ENCODE peak calls at places on chromosome 14, in six cellular contexts. P is RWPE2; N is coronary artery; T is tibial artery; D is GM23248; E is naive thymus-derived CD4-positive, alpha-beta T cell. O is an unnamed sample.

GRCh38 chr14:58367296-58367695 is 28.4 kb upstream of the TOMM20L start:
- DNase-seq in P (no peak), N (no peak), T (no peak), D (no peak), E (no peak), O (no peak)

GRCh38 chr14:24418492-24418873 is 11.0 kb downstream of the CBLN3 start:
- DNase-seq in P (no peak), N (no peak), T (no peak), D (peak), E (no peak), O (no peak)

GRCh38 chr14:101480747-101481530 is 80.4 kb upstream of the DIO3 start:
- DNase-seq in P (peak), N (peak), T (peak), D (no peak), E (no peak), O (peak)

GRCh38 chr14:94098359-94098758 is 12.2 kb upstream of the IFI27 start:
- DNase-seq in P (no peak), N (no peak), T (no peak), D (peak), E (no peak), O (no peak)

GRCh38 chr14:103087343-103087835 is 3.4 kb downstream of the LBHD2 start:
- DNase-seq in P (no peak), N (no peak), T (no peak), D (no peak), E (no peak), O (no peak)

GRCh38 chr14:77579065-77579464 is 37.4 kb downstream of the SPTLC2 start:
- DNase-seq in P (no peak), N (no peak), T (no peak), D (peak), E (no peak), O (no peak)

GRCh38 chr14:102949062-102949800 is 26.8 kb downstream of the AMN start:
- DNase-seq in P (peak), N (no peak), T (no peak), D (peak), E (peak), O (no peak)

GRCh38 chr14:99188721-99189120 is 83.3 kb downstream of the BCL11B start:
- DNase-seq in P (no peak), N (no peak), T (peak), D (no peak), E (no peak), O (no peak)

GRCh38 chr14:102798926-102799325 is 21.7 kb downstream of the TRAF3 start:
- DNase-seq in P (no peak), N (no peak), T (no peak), D (no peak), E (no peak), O (no peak)

GRCh38 chr14:49550284-49551184 is 35.6 kb downstream of the RPS29 start:
- DNase-seq in P (no peak), N (no peak), T (no peak), D (peak), E (no peak), O (peak)

GRCh38 chr14:20730921-20731320 is 14.8 kb upstream of the EDDM3A start:
- DNase-seq in P (no peak), N (no peak), T (no peak), D (no peak), E (no peak), O (no peak)

GRCh38 chr14:51738754-51739153 is 87.0 kb downstream of the FRMD6 start:
- DNase-seq in P (no peak), N (no peak), T (no peak), D (no peak), E (no peak), O (peak)

GRCh38 chr14:31947680-31948580 is 129.2 kb upstream of the ARHGAP5 start:
- DNase-seq in P (no peak), N (no peak), T (no peak), D (no peak), E (no peak), O (no peak)

GRCh38 chr14:28303248-28303647 is 463.3 kb upstream of the FOXG1 start:
- DNase-seq in P (no peak), N (no peak), T (no peak), D (no peak), E (no peak), O (no peak)

GRCh38 chr14:67557118-67557517 is 24.0 kb downstream of the PLEKHH1 start:
- DNase-seq in P (no peak), N (no peak), T (no peak), D (no peak), E (no peak), O (peak)

GRCh38 chr14:36383674-36384421 is 63.4 kb upstream of the MBIP start:
- DNase-seq in P (no peak), N (peak), T (peak), D (peak), E (no peak), O (no peak)

GRCh38 chr14:67240168-67240932 is 885 bp upstream of the PALS1 start:
- DNase-seq in P (no peak), N (peak), T (peak), D (peak), E (no peak), O (peak)

GRCh38 chr14:91338369-91338768 is 79.3 kb downstream of the CCDC88C start:
- DNase-seq in P (no peak), N (no peak), T (no peak), D (peak), E (no peak), O (no peak)

GRCh38 chr14:102479777-102480176 is 29.8 kb downstream of the ANKRD9 start:
- DNase-seq in P (peak), N (no peak), T (no peak), D (no peak), E (no peak), O (no peak)

GRCh38 chr14:20623798-20624197 is 17.7 kb downstream of the OR6S1 start:
- DNase-seq in P (no peak), N (no peak), T (no peak), D (peak), E (no peak), O (no peak)

GRCh38 chr14:51674294-51675002 is 22.7 kb downstream of the FRMD6 start:
- DNase-seq in P (no peak), N (no peak), T (no peak), D (peak), E (no peak), O (no peak)

GRCh38 chr14:77372304-77372841 is 4.5 kb downstream of the TMED8 start:
- DNase-seq in P (no peak), N (no peak), T (no peak), D (peak), E (no peak), O (no peak)

GRCh38 chr14:37988472-37988871 is 219.2 kb upstream of the SSTR1 start:
- DNase-seq in P (no peak), N (no peak), T (no peak), D (peak), E (no peak), O (no peak)

GRCh38 chr14:106459971-106460730 is 933.8 kb downstream of the TMEM121 start:
- DNase-seq in P (no peak), N (no peak), T (no peak), D (no peak), E (peak), O (peak)

GRCh38 chr14:91090733-91091132 is 23.1 kb upstream of the DGLUCY start:
- DNase-seq in P (no peak), N (no peak), T (no peak), D (no peak), E (no peak), O (no peak)

GRCh38 chr14:39382463-39382862 is 49.8 kb downstream of the FBXO33 start:
- DNase-seq in P (no peak), N (no peak), T (no peak), D (no peak), E (no peak), O (no peak)

GRCh38 chr14:37278673-37279538 is 81.2 kb downstream of the MIPOL1 start:
- DNase-seq in P (no peak), N (no peak), T (no peak), D (no peak), E (no peak), O (no peak)

GRCh38 chr14:97366400-97366799 is 569.2 kb downstream of the VRK1 start:
- DNase-seq in P (no peak), N (no peak), T (no peak), D (no peak), E (no peak), O (no peak)

GRCh38 chr14:40386433-40386832 is 954.2 kb upstream of the FBXO33 start:
- DNase-seq in P (no peak), N (no peak), T (no peak), D (no peak), E (no peak), O (no peak)

GRCh38 chr14:73739174-73739898 is 25.2 kb upstream of the PNMA1 start:
- DNase-seq in P (no peak), N (peak), T (no peak), D (no peak), E (no peak), O (no peak)

GRCh38 chr14:41799817-41800216 is 193.1 kb downstream of the LRFN5 start:
- DNase-seq in P (no peak), N (no peak), T (no peak), D (no peak), E (no peak), O (no peak)

GRCh38 chr14:104582005-104582404 is 2.4 kb downstream of the C14orf180 start:
- DNase-seq in P (no peak), N (peak), T (peak), D (no peak), E (no peak), O (no peak)

GRCh38 chr14:33780035-33780434 is 170.8 kb downstream of the EGLN3 start:
- DNase-seq in P (no peak), N (no peak), T (no peak), D (no peak), E (no peak), O (no peak)

GRCh38 chr14:95619785-95620417 is 66.3 kb upstream of the TCL1B start:
- DNase-seq in P (no peak), N (no peak), T (no peak), D (no peak), E (no peak), O (no peak)

GRCh38 chr14:78070344-78070743 is 99.8 kb upstream of the NRXN3 start:
- DNase-seq in P (no peak), N (no peak), T (no peak), D (no peak), E (no peak), O (no peak)

GRCh38 chr14:58060898-58061297 is 91.1 kb downstream of the ARMH4 start:
- DNase-seq in P (no peak), N (no peak), T (no peak), D (no peak), E (no peak), O (no peak)

GRCh38 chr14:94771191-94771905 is 1.4 kb upstream of the GSC start:
- DNase-seq in P (no peak), N (no peak), T (no peak), D (no peak), E (no peak), O (no peak)

GRCh38 chr14:93081875-93082570 is 33.7 kb downstream of the ITPK1 start:
- DNase-seq in P (no peak), N (no peak), T (peak), D (no peak), E (no peak), O (no peak)

GRCh38 chr14:51087024-51087423 is 7.9 kb downstream of the TRIM9 start:
- DNase-seq in P (peak), N (no peak), T (no peak), D (no peak), E (no peak), O (peak)

GRCh38 chr14:76091036-76091435 is 60.7 kb upstream of the GPATCH2L start:
- DNase-seq in P (no peak), N (no peak), T (peak), D (peak), E (no peak), O (peak)

GRCh38 chr14:76086636-76087035 is 65.1 kb upstream of the GPATCH2L start:
- DNase-seq in P (no peak), N (no peak), T (no peak), D (no peak), E (no peak), O (no peak)

GRCh38 chr14:76090611-76091010 is 61.1 kb upstream of the GPATCH2L start:
- DNase-seq in P (no peak), N (no peak), T (no peak), D (peak), E (no peak), O (no peak)

GRCh38 chr14:76089575-76089974 is 62.1 kb upstream of the GPATCH2L start:
- DNase-seq in P (no peak), N (no peak), T (no peak), D (no peak), E (no peak), O (no peak)

GRCh38 chr14:76089151-76089550 is 62.6 kb upstream of the GPATCH2L start:
- DNase-seq in P (no peak), N (no peak), T (no peak), D (no peak), E (no peak), O (no peak)
- H3K4me3 ChIP-seq in P (no peak), N (no peak), T (no peak), D (no peak), E (no peak), O (no peak)

DNA sequence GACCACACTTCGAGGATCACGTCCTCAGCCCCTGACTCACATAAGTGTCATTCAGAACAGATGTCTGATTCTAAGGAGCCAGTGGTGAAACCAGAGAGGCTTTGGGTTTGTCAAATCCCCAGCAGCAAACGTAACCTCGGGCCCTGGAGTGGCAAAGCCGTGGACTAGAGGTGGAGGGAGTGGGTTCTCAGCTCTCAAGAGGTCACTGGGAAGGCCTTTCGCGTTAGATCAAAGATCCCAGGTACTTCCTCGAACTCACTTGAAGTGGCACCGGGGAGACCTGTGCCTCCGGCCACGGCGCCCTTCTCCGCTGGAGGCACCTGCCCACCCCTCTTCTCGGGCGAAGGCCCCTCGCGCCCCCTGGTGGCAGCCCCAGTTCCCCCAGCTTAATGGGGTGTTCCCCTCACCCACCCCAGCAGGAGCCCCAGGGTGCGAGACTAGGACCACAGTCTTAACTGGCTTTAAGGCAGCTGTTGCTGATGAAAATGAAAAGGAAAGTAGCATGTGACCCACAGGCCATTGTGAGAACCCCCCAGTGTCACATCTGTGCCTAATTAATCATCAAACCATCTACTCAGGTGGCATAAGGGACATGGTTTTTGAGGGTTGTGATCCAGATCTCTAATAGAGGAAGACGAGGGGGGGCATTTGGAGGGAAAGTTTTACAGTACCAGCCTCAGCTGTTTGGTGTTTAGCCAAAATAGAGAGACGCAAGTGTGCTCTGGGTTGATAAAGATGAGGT is 672 bp upstream of the ESR2 start:
- DNase-seq in P (peak), N (no peak), T (peak), D (peak), E (peak), O (peak)
- H3K4me3 ChIP-seq in P (no peak), N (peak), T (peak), D (peak), E (peak), O (peak)

GRCh38 chr14:54220697-54221431 is 175.9 kb upstream of the CDKN3 start:
- DNase-seq in P (no peak), N (no peak), T (no peak), D (no peak), E (no peak), O (no peak)
- H3K4me3 ChIP-seq in P (no peak), N (peak), T (peak), D (peak), E (no peak), O (no peak)

GRCh38 chr14:65100905-65101541 is 1.3 kb downstream of the MAX start:
- DNase-seq in P (no peak), N (no peak), T (no peak), D (peak), E (no peak), O (no peak)
- H3K4me3 ChIP-seq in P (peak), N (peak), T (peak), D (peak), E (peak), O (peak)

GRCh38 chr14:87156878-87157277 is 836.1 kb downstream of the GALC start:
- DNase-seq in P (no peak), N (no peak), T (no peak), D (no peak), E (no peak), O (no peak)
- H3K4me3 ChIP-seq in P (no peak), N (no peak), T (no peak), D (no peak), E (no peak), O (no peak)

DNA sequence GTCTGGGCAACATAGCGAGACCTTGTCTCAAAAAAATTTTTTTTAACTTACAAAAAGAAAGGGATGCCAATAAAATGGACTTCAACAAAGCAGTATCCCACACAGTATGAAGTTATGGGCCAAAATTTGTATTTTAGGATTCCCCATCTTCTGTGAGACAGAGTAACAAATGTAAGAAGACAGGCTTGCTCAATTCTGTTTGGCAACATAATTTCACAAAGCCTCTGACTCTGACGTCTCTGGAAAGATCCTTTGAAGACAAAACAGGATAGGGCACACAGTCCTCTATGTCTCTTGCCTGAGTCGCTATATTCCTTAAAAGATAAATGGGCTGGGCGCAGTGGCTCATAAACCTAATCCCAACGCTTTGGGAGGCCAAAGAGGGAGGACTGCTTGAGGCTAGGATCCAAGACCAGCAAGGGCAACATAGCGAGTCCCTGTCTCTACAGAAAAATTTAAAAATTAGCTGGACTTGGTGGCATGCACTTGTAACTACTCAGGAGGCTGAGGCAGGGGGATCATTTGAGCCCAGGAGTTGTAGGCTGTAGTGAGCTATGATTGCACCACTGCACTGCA is 1.1 kb upstream of the HOMEZ start:
- DNase-seq in P (no peak), N (no peak), T (no peak), D (peak), E (no peak), O (no peak)
- H3K4me3 ChIP-seq in P (peak), N (peak), T (peak), D (peak), E (peak), O (peak)

GRCh38 chr14:55585854-55586253 is 5.8 kb downstream of the KTN1 start:
- DNase-seq in P (no peak), N (no peak), T (no peak), D (peak), E (no peak), O (no peak)
- H3K4me3 ChIP-seq in P (no peak), N (no peak), T (no peak), D (no peak), E (no peak), O (no peak)

DNA sequence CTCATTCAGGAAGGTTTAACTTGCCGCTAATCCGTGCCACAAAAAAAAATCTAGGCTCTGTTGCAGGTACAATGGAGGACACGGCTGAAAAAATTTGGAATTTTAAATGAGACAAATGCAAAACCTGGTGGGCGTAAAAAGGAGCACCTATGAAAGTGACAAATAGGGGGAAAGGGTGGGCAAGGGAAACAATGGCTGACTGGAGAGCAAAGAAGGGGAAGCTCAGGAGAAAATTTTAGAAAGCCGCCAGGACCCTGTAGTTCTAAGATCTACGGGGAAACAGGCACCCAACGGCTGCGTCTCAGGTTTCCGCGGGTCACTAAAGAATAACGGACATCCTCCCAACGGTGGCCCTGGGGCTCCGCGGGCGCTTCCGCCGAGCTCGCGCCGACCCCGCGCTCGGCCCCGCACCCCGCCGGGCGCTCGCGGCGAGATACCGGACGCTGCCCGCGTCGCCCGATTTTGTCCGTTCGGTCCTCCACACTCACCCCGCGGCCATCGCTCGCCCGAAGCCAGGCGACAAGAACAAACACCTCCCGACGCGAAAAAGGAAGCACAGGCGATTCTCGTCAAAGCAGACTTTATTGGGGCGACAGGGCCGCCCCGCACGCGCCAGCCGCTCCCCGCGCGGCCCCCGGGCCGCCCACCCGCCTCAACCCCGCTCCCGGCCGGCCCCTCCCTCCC is 1.1 kb upstream of the YY1 start:
- DNase-seq in P (peak), N (no peak), T (peak), D (peak), E (no peak), O (peak)
- H3K4me3 ChIP-seq in P (peak), N (peak), T (peak), D (peak), E (peak), O (peak)

GRCh38 chr14:75646762-75647161 is 13.9 kb downstream of the ERG28 start:
- DNase-seq in P (no peak), N (no peak), T (no peak), D (no peak), E (no peak), O (no peak)
- H3K4me3 ChIP-seq in P (no peak), N (no peak), T (no peak), D (no peak), E (no peak), O (no peak)

O was measured in Caco-2.